ENCODE peak calls at places on chromosomes 12 and 14, in six cellular contexts. D is HFFc6, F is brain microvascular endothelial cell, R is stomach, V is HCT116, Z is uterus. K is an unnamed sample.

GRCh38 chr12:124375789-124376175 is 80.9 kb downstream of the RFLNA start:
- DNase-seq in D (no peak), F (no peak), R (no peak), V (no peak), Z (no peak), K (no peak)

GRCh38 chr12:6947615-6948014 is 3.5 kb upstream of the PTPN6 start:
- DNase-seq in D (no peak), F (no peak), R (no peak), V (no peak), Z (no peak), K (no peak)

GRCh38 chr12:64992641-64993040 is 128.5 kb downstream of the WIF1 start:
- DNase-seq in D (no peak), F (no peak), R (no peak), V (no peak), Z (no peak), K (no peak)

GRCh38 chr12:46217686-46218508 is 50.9 kb downstream of the SLC38A1 start:
- DNase-seq in D (no peak), F (no peak), R (peak; percentile 34), V (no peak), Z (no peak), K (peak; percentile 71)

GRCh38 chr12:15629108-15629507 is 160.1 kb downstream of the EPS8 start:
- DNase-seq in D (peak; percentile 81), F (peak; percentile 98), R (peak; percentile 28), V (peak; percentile 94), Z (peak; percentile 84), K (no peak)

GRCh38 chr12:98002887-98003493 is 512.4 kb upstream of the TMPO start:
- DNase-seq in D (no peak), F (peak; percentile 13), R (peak; percentile 33), V (peak; percentile 39), Z (no peak), K (no peak)

GRCh38 chr12:12282761-12283160 is 15.9 kb upstream of the LRP6 start:
- DNase-seq in D (peak; percentile 66), F (peak; percentile 47), R (no peak), V (no peak), Z (no peak), K (no peak)

GRCh38 chr14:63524537-63525155 is 18.5 kb downstream of the PPP2R5E start:
- DNase-seq in D (no peak), F (no peak), R (no peak), V (no peak), Z (no peak), K (peak; percentile 78)

GRCh38 chr12:123937707-123938600 is 34.7 kb downstream of the CCDC92 start:
- DNase-seq in D (no peak), F (no peak), R (no peak), V (no peak), Z (no peak), K (no peak)

DNA sequence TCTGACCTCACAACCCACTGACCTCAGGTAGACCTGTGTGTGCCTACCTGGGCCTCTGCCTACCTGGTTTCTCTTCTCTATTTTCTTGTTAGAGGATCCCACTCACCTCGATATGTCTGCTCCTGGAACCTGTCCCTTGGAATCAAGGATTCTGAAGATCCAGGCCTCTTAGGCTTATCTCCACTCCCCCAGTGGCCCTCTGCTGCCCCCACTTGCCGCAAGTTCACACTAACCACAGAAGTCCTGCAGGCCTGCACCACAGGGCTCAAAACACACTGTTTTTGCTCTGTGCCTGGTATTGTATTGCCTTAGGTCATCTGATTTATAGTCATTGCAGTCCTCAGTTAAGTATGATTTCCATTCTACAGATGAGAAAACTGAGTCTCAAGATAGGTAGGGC is 15.3 kb upstream of the NRXN3 start:
- DNase-seq in D (no peak), F (no peak), R (no peak), V (no peak), Z (no peak), K (no peak)
- TF ChIP-seq CTCF in D (no peak), F (no peak), R (no peak), V (no peak), Z (no peak), K (no peak)

DNA sequence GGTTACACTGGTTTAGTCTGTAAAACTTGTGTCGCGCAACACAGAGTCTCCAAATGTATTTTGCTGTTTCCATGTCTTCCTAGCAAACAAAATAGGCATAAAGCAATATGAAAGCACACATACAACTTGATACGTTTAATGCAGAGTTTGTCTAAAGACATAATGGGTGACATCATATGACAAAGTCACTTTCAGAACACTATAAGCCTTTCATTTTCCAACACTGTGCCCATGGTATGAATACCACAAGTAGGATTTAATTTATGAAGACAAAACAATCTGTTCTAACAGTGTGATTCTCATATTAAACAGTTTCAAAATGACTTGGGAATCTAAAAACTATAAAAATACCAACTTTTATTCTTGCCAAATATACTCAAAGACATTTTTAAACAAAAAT is 58.4 kb downstream of the PTPN21 start:
- DNase-seq in D (no peak), F (no peak), R (no peak), V (no peak), Z (no peak), K (no peak)
- TF ChIP-seq CTCF in D (no peak), F (no peak), R (no peak), V (no peak), Z (no peak), K (no peak)

GRCh38 chr14:68013326-68013725 is 193.7 kb downstream of the RAD51B start:
- DNase-seq in D (no peak), F (no peak), R (no peak), V (no peak), Z (no peak), K (no peak)
- TF ChIP-seq CTCF in D (no peak), F (no peak), R (no peak), V (no peak), Z (no peak), K (no peak)

GRCh38 chr12:107126688-107127481 is 33.5 kb upstream of the CRY1 start:
- DNase-seq in D (peak; percentile 2), F (peak; percentile 28), R (no peak), V (peak; percentile 4), Z (no peak), K (no peak)
- TF ChIP-seq CTCF in D (peak; percentile 56), F (peak; percentile 68), R (no peak), V (peak; percentile 57), Z (no peak), K (no peak)

GRCh38 chr14:101593411-101594181 is 32.3 kb downstream of the DIO3 start:
- DNase-seq in D (no peak), F (no peak), R (no peak), V (no peak), Z (no peak), K (no peak)
- TF ChIP-seq CTCF in D (no peak), F (no peak), R (no peak), V (no peak), Z (no peak), K (no peak)

GRCh38 chr12:48459259-48459658 is 13.1 kb upstream of the ANP32D start:
- DNase-seq in D (no peak), F (no peak), R (no peak), V (no peak), Z (no peak), K (no peak)

GRCh38 chr12:48451372-48451771 is 21.0 kb upstream of the ANP32D start:
- DNase-seq in D (no peak), F (no peak), R (no peak), V (no peak), Z (no peak), K (no peak)

GRCh38 chr12:48455116-48455515 is 17.2 kb upstream of the ANP32D start:
- DNase-seq in D (no peak), F (no peak), R (no peak), V (no peak), Z (no peak), K (no peak)

GRCh38 chr12:48454675-48455074 is 17.7 kb upstream of the ANP32D start:
- DNase-seq in D (peak; percentile 47), F (peak; percentile 8), R (no peak), V (peak; percentile 31), Z (no peak), K (no peak)
- TF ChIP-seq CTCF in D (peak; percentile 73), F (peak; percentile 29), R (no peak), V (peak; percentile 60), Z (peak; percentile 30), K (no peak)

K was measured in mucosa of descending colon.